ENCODE peak calls at places on chromosome 3, in eight cellular contexts. K is tibial artery; F is right lobe of liver; O is effector memory CD4-positive, alpha-beta T cell; W is tibial nerve; Q is GM23248; E is neuronal stem cell; L is cardiac muscle cell. G is an unnamed sample.

GRCh38 chr3:123440181-123440580 is 8.7 kb downstream of the ADCY5 start:
- DNase-seq in K (no peak), F (no peak), O (no peak), W (no peak), Q (no peak), E (no peak), L (no peak), G (no peak)

GRCh38 chr3:37726445-37727000 is 135.2 kb upstream of the CTDSPL start:
- DNase-seq in K (peak; percentile 32), F (no peak), O (no peak), W (no peak), Q (no peak), E (no peak), L (no peak), G (peak; percentile 74)

GRCh38 chr3:178849220-178849910 is 222.2 kb downstream of the ZMAT3 start:
- DNase-seq in K (no peak), F (no peak), O (no peak), W (no peak), Q (no peak), E (no peak), L (no peak), G (no peak)

GRCh38 chr3:123094914-123095313 is 28.1 kb downstream of the PDIA5 start:
- DNase-seq in K (no peak), F (no peak), O (no peak), W (no peak), Q (no peak), E (no peak), L (no peak), G (no peak)

GRCh38 chr3:53818221-53819162 is 27.7 kb downstream of the CHDH start:
- DNase-seq in K (peak; percentile 33), F (no peak), O (no peak), W (no peak), Q (no peak), E (no peak), L (no peak), G (peak; percentile 49)

GRCh38 chr3:108311797-108312196 is 15.4 kb downstream of the HHLA2 start:
- DNase-seq in K (no peak), F (no peak), O (no peak), W (no peak), Q (no peak), E (no peak), L (peak; percentile 44), G (no peak)

GRCh38 chr3:57001356-57001755 is 59.1 kb upstream of the SPATA12 start:
- DNase-seq in K (no peak), F (no peak), O (no peak), W (no peak), Q (no peak), E (no peak), L (no peak), G (no peak)

GRCh38 chr3:46660543-46661523 is 32.6 kb downstream of the ALS2CL start:
- DNase-seq in K (peak; percentile 56), F (peak; percentile 70), O (no peak), W (no peak), Q (peak; percentile 32), E (no peak), L (no peak), G (no peak)

GRCh38 chr3:142929890-142930289 is 33.6 kb downstream of the PAQR9 start:
- DNase-seq in K (no peak), F (no peak), O (no peak), W (no peak), Q (no peak), E (no peak), L (no peak), G (no peak)

GRCh38 chr3:142926368-142926944 is 37.0 kb downstream of the PAQR9 start:
- DNase-seq in K (no peak), F (no peak), O (no peak), W (no peak), Q (no peak), E (no peak), L (no peak), G (no peak)

GRCh38 chr3:142923694-142924093 is 34.8 kb upstream of the PCOLCE2 start:
- DNase-seq in K (no peak), F (no peak), O (no peak), W (no peak), Q (no peak), E (no peak), L (no peak), G (no peak)

GRCh38 chr3:142929109-142929508 is 34.4 kb downstream of the PAQR9 start:
- DNase-seq in K (no peak), F (peak; percentile 70), O (no peak), W (no peak), Q (peak; percentile 64), E (no peak), L (peak; percentile 48), G (no peak)

DNA sequence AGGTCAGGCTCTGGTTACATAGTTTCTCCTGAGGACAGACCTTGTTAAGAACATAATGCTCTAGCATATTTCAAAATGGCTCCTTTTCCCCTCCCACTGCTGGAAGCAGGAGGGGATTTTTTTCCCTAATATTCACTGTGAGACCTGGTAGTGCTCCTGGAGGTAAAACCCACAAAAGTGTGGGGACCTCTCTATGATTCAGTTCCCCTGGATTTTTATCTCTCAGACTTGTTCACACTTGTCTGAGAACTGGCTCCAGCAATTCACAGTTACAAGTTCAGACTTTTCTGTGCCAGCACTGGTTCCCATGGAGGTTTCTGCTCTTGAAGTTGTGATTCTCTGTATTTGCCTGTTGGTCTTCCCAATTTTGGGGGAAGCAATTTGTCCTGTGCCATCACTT is 36.3 kb upstream of the PCOLCE2 start:
- DNase-seq in K (no peak), F (no peak), O (no peak), W (no peak), Q (no peak), E (no peak), L (no peak), G (no peak)
- H3K27ac ChIP-seq in K (no peak overlapping the region), F (no peak overlapping the region), O (no peak overlapping the region), W (no peak overlapping the region), Q (no peak overlapping the region), E (no peak overlapping the region), L (no peak overlapping the region), G (no peak overlapping the region)

DNA sequence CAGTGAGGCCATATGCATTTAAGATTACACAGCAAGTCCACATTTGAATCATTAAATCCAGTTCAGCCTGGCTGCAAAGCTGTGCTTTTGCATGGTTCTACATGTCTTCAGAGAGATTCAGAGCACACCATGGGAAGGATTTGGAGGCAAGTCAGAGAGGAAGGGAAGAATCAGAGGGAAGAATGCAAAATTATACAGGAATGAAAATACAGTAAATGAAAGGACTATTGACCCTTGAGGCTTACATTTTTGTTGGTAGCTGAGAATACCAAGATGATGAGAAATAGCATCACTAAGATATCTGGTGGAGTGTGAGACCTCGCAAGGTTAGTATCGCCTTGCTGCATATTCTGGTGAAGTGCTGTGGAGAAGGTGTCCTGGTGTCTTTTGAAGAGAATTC is 13.8 kb downstream of the FILIP1L start:
- DNase-seq in K (no peak), F (no peak), O (no peak), W (no peak), Q (peak; percentile 41), E (no peak), L (no peak), G (no peak)
- H3K4me1 ChIP-seq in K (peaks cover 75% of the 10 kb centered on the region), F (no peaks in the 10 kb centered on the region), O (no peaks in the 10 kb centered on the region), W (peaks cover 9% of the 10 kb centered on the region), Q (peaks cover 29% of the 10 kb centered on the region), E (peaks cover 4% of the 10 kb centered on the region), L (peaks cover 12% of the 10 kb centered on the region), G (peaks cover 6% of the 10 kb centered on the region)

GRCh38 chr3:185151959-185152432 is 864 bp downstream of the C3orf70 start:
- DNase-seq in K (peak; percentile 86), F (no peak), O (no peak), W (peak; percentile 21), Q (peak; percentile 39), E (no peak), L (peak; percentile 38), G (no peak)
- H3K4me3 ChIP-seq in K (peak overlapping the region; percentile 82), F (peak overlapping the region; percentile 48), O (no peak overlapping the region), W (peak overlapping the region; percentile 53), Q (peak overlapping the region; percentile 70), E (peak overlapping the region; percentile 93), L (peak overlapping the region; percentile 26), G (peak overlapping the region; percentile 59)

DNA sequence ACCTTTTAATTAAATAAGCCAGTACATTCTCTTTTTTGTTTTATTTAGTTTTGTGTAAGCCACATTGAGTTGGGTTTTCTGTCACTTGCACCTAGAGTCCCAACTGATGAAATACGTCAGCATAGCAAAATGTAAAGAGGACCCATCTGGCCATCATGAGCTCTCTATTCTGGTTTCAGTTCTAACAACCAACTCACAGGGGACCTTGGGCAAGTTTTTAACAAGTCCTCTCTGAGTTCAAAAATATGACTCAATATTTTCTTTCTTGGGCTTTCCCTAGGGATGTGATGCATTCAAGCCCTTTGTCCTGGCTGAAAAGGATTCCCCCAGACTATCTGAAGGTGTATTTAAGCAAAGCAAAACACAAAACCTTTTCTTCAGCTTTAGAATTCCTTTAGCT is 32.9 kb downstream of the PLCH1 start:
- DNase-seq in K (no peak), F (no peak), O (no peak), W (no peak), Q (peak; percentile 46), E (no peak), L (no peak), G (no peak)
- H3K27ac ChIP-seq in K (no peak overlapping the region), F (no peak overlapping the region), O (no peak overlapping the region), W (no peak overlapping the region), Q (no peak overlapping the region), E (no peak overlapping the region), L (no peak overlapping the region), G (no peak overlapping the region)

GRCh38 chr3:185786956-185787877 is 37.6 kb downstream of the IGF2BP2 start:
- DNase-seq in K (no peak), F (no peak), O (no peak), W (no peak), Q (no peak), E (no peak), L (no peak), G (no peak)

GRCh38 chr3:185789134-185789533 is 35.7 kb downstream of the IGF2BP2 start:
- DNase-seq in K (no peak), F (no peak), O (no peak), W (no peak), Q (no peak), E (no peak), L (no peak), G (no peak)

GRCh38 chr3:185789891-185790830 is 34.7 kb downstream of the IGF2BP2 start:
- DNase-seq in K (no peak), F (no peak), O (no peak), W (no peak), Q (peak; percentile 23), E (no peak), L (no peak), G (no peak)

GRCh38 chr3:185784317-185784716 is 40.5 kb downstream of the IGF2BP2 start:
- DNase-seq in K (no peak), F (no peak), O (no peak), W (no peak), Q (no peak), E (no peak), L (no peak), G (no peak)

DNA sequence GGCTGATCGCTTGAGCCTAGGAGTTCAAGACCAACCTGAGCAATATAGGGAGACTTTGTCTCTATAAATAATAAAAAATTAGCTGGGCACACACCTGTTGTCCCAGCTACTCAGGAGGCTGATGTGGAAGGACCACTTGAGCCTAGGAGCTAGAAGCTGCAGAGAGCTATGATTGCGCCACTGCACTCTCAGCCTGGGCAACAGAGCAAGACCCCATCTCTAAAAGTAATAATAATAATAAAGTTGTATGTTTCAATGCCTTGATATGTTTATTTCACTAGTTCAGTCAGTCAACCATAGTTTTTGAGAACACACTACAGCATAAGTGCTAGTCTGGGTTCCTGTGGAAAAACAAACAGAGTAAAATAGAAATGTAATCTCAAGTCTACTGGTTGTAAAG is 36.5 kb downstream of the IGF2BP2 start:
- DNase-seq in K (no peak), F (no peak), O (no peak), W (no peak), Q (no peak), E (no peak), L (no peak), G (no peak)
- H3K4me1 ChIP-seq in K (no peaks in the 10 kb centered on the region), F (no peaks in the 10 kb centered on the region), O (no peaks in the 10 kb centered on the region), W (no peaks in the 10 kb centered on the region), Q (peaks cover 13% of the 10 kb centered on the region), E (no peaks in the 10 kb centered on the region), L (peaks cover 17% of the 10 kb centered on the region), G (no peaks in the 10 kb centered on the region)

GRCh38 chr3:184953396-184953795 is 141.4 kb downstream of the VPS8 start:
- DNase-seq in K (no peak), F (no peak), O (no peak), W (no peak), Q (no peak), E (no peak), L (peak; percentile 16), G (no peak)
- H3K4me3 ChIP-seq in K (no peak overlapping the region), F (no peak overlapping the region), O (no peak overlapping the region), W (no peak overlapping the region), Q (no peak overlapping the region), E (no peak overlapping the region), L (no peak overlapping the region), G (no peak overlapping the region)